ENCODE peak calls at places on chromosome 6, in six cellular contexts. M, G, W, A, C and E are unnamed samples.

GRCh38 chr6:106490030-106490429 is 129.5 kb downstream of the CRYBG1 start:
- DNase-seq in M (no peak), A (no peak), W (no peak), G (no peak), C (no peak), E (no peak)

GRCh38 chr6:149450679-149451360 is 34.0 kb downstream of the ZC3H12D start:
- DNase-seq in G (peak), C (peak), W (peak), A (no peak), M (peak), E (no peak)

GRCh38 chr6:159826004-159826403 is 25.9 kb downstream of the PNLDC1 start:
- DNase-seq in C (no peak), A (no peak), M (peak), W (no peak), G (no peak), E (no peak)

GRCh38 chr6:148629197-148629909 is 117.5 kb upstream of the UST start:
- DNase-seq in G (no peak), W (no peak), M (no peak), A (peak), C (no peak), E (no peak)

GRCh38 chr6:51753635-51754034 is 333.8 kb downstream of the PKHD1 start:
- DNase-seq in A (no peak), W (peak), G (peak), M (no peak), C (peak), E (no peak)

GRCh38 chr6:116352515-116353471 is 18.0 kb upstream of the DSE start:
- DNase-seq in M (no peak), G (no peak), C (no peak), A (peak), W (no peak), E (peak)

GRCh38 chr6:127458817-127459216 is 372 bp downstream of the KIAA0408 start:
- DNase-seq in M (peak), C (no peak), W (no peak), A (no peak), G (no peak), E (peak)

GRCh38 chr6:33787336-33787953 is 1.5 kb downstream of the LEMD2 start:
- DNase-seq in C (no peak), M (no peak), W (no peak), A (no peak), G (peak), E (no peak)

GRCh38 chr6:121436966-121437756 is 1.7 kb downstream of the GJA1 start:
- DNase-seq in M (peak), C (peak), A (no peak), G (peak), W (peak), E (peak)

GRCh38 chr6:35181313-35181932 is 32.3 kb upstream of the SCUBE3 start:
- DNase-seq in G (no peak), W (no peak), M (peak), A (no peak), C (no peak), E (peak)

GRCh38 chr6:114740547-114740946 is 397.7 kb upstream of the HS3ST5 start:
- DNase-seq in W (no peak), G (no peak), M (no peak), A (no peak), C (no peak), E (no peak)

GRCh38 chr6:139546117-139546495 is 171.7 kb upstream of the CITED2 start:
- DNase-seq in W (no peak), M (no peak), C (no peak), A (no peak), G (no peak), E (no peak)

GRCh38 chr6:1271071-1271763 is 40.7 kb upstream of the FOXQ1 start:
- DNase-seq in G (no peak), M (no peak), C (no peak), A (no peak), W (no peak), E (no peak)

GRCh38 chr6:27890351-27891299 is 21.6 kb downstream of the OR2B2 start:
- DNase-seq in W (peak), M (no peak), G (peak), C (no peak), A (peak), E (peak)

GRCh38 chr6:166553563-166554271 is 32.8 kb downstream of the RAMACL start:
- DNase-seq in M (no peak), G (no peak), W (no peak), C (peak), A (no peak), E (peak)

GRCh38 chr6:97215157-97215769 is 67.8 kb downstream of the MMS22L start:
- DNase-seq in C (no peak), W (peak), A (no peak), M (no peak), G (peak), E (peak)

GRCh38 chr6:109370792-109371191 is 11.5 kb downstream of the CD164 start:
- DNase-seq in C (no peak), M (no peak), G (no peak), W (no peak), A (no peak), E (no peak)

GRCh38 chr6:165045631-165046030 is 263.8 kb downstream of the C6orf118 start:
- DNase-seq in C (no peak), A (no peak), M (no peak), G (no peak), W (no peak), E (no peak)

GRCh38 chr6:42142118-42142835 is at the start of gene C6orf132:
- DNase-seq in C (no peak), A (no peak), G (peak), W (peak), M (peak), E (peak)
- TF ChIP-seq CTCF in C (no peak), A (no peak), G (peak), W (no peak), M (no peak), E (no peak)

DNA sequence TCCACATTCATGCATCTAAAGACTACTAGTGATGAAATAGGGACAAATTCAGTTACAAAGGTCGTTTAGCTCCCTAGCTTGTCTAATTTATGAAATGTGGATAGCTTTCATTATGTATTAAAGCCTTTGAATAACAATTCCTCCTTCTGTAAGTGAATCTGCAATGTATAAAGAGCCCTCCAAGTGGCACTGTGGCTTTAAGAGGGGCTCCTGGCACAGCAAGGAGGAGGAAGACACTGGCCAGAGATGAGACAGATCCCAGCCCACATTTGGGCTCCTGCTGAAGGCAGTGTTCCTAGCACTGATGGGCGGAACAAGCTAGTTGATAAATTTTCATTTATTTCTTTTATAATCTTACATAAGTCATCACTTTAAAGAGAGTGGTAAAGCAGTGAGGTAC is 17.6 kb upstream of the FUCA2 start:
- DNase-seq in G (peak), C (no peak), W (no peak), M (no peak), A (no peak), E (peak)
- TF ChIP-seq CTCF in G (peak), C (no peak), W (peak), M (no peak), A (peak), E (peak)

DNA sequence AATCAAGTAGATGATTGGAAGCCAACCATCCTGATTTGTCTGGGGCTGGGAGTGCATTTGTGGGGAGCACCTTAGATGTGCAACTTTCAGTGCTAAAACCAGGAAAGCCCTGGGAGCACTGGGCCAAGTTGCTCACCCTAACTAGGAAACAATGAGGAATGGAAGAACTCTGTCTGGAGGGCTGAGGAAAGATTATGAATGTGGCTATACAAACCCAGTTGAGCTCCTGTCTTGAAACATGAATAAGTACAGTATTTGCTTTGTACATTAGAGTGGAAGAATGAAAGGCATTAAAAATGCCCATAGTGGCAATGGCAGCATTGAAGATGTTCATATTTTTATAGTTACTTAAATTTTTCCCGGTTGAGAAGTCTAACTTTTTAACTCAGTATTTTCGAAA is 121.1 kb downstream of the HDGFL1 start:
- DNase-seq in C (no peak), M (no peak), G (no peak), W (no peak), A (no peak), E (no peak)
- TF ChIP-seq CTCF in C (no peak), M (no peak), G (no peak), W (no peak), A (no peak), E (no peak)

GRCh38 chr6:31083742-31084354 is 28.5 kb downstream of the C6orf15 start:
- DNase-seq in C (no peak), M (peak), A (peak), G (peak), W (peak), E (peak)
- TF ChIP-seq CTCF in C (peak), M (peak), A (peak), G (peak), W (peak), E (peak)